ENCODE peak calls at places on chromosomes 4 and X, in six cellular contexts. I is colonic mucosa, T is foreskin fibroblast, H is WTC11, U is HFFc6, N is SK-N-SH. R is an unnamed sample.
A peak's percentile ranks its signal among the peaks of the same experiment; 100 is the strongest.

GRCh38 chr4:180281726-180282125 is 1961.5 kb upstream of the TENM3 start:
- DNase-seq in I (no peak), T (no peak), H (no peak), U (no peak), N (no peak), R (peak; percentile 59)

GRCh38 chr4:53863731-53864130 is 200.7 kb downstream of the CHIC2 start:
- DNase-seq in I (no peak), T (peak; percentile 23), H (no peak), U (no peak), N (no peak), R (peak; percentile 7)

GRCh38 chr4:56701644-56702043 is 20.5 kb upstream of the HOPX start:
- DNase-seq in I (no peak), T (no peak), H (no peak), U (no peak), N (no peak), R (no peak)

GRCh38 chrX:131854586-131854985 is 168.5 kb upstream of the STK26 start:
- DNase-seq in I (no peak), T (no peak), H (no peak), U (no peak), N (no peak), R (no peak)

GRCh38 chr4:159283697-159284492 is 181.0 kb downstream of the RAPGEF2 start:
- DNase-seq in I (no peak), T (peak; percentile 68), H (no peak), U (peak; percentile 67), N (no peak), R (no peak)

GRCh38 chr4:43525646-43526045 is 633.1 kb downstream of the GRXCR1 start:
- DNase-seq in I (no peak), T (no peak), H (no peak), U (no peak), N (no peak), R (no peak)

GRCh38 chr4:99998062-99998880 is 48.2 kb upstream of the H2AZ1 start:
- DNase-seq in I (no peak), T (peak; percentile 21), H (no peak), U (peak; percentile 61), N (peak; percentile 27), R (no peak)

GRCh38 chr4:184384056-184384809 is 90.1 kb downstream of the IRF2 start:
- DNase-seq in I (peak; percentile 63), T (peak; percentile 91), H (no peak), U (peak; percentile 67), N (no peak), R (no peak)

GRCh38 chr4:8345053-8345945 is 75.7 kb downstream of the HTRA3 start:
- DNase-seq in I (no peak), T (no peak), H (no peak), U (no peak), N (no peak), R (no peak)

GRCh38 chr4:85747871-85748491 is 273.0 kb downstream of the ARHGAP24 start:
- DNase-seq in I (peak; percentile 43), T (peak; percentile 55), H (peak; percentile 19), U (peak; percentile 76), N (peak; percentile 44), R (peak; percentile 48)

GRCh38 chrX:134236690-134237362 is at the start of gene CCDC160:
- DNase-seq in I (peak; percentile 25), T (no peak), H (peak; percentile 79), U (no peak), N (peak; percentile 82), R (peak; percentile 65)

GRCh38 chrX:37509349-37509748 is 62.1 kb upstream of the LANCL3 start:
- DNase-seq in I (no peak), T (no peak), H (no peak), U (no peak), N (no peak), R (no peak)

GRCh38 chr4:114078636-114079035 is 99.2 kb upstream of the ARSJ start:
- DNase-seq in I (no peak), T (peak; percentile 50), H (no peak), U (peak; percentile 0), N (no peak), R (no peak)

GRCh38 chrX:111410451-111410850 is 1.5 kb downstream of the DCX start:
- DNase-seq in I (no peak), T (no peak), H (no peak), U (no peak), N (peak; percentile 17), R (peak; percentile 32)

GRCh38 chr4:1602621-1603412 is 81.3 kb downstream of the FAM53A start:
- DNase-seq in I (no peak), T (no peak), H (no peak), U (no peak), N (no peak), R (no peak)

GRCh38 chrX:4622768-4623167 is 909.3 kb upstream of the PRKX start:
- DNase-seq in I (no peak), T (no peak), H (no peak), U (no peak), N (no peak), R (no peak)

GRCh38 chrX:142089193-142089592 is 115.9 kb downstream of the MAGEC2 start:
- DNase-seq in I (no peak), T (no peak), H (no peak), U (peak; percentile 40), N (peak; percentile 1), R (no peak)

GRCh38 chrX:74133156-74133796 is 170.7 kb upstream of the ZCCHC13 start:
- DNase-seq in I (peak; percentile 27), T (peak; percentile 28), H (no peak), U (peak; percentile 59), N (peak; percentile 63), R (peak; percentile 12)

GRCh38 chr4:130422255-130422654 is 1326.3 kb downstream of the C4orf33 start:
- DNase-seq in I (no peak), T (no peak), H (no peak), U (no peak), N (no peak), R (no peak)

GRCh38 chr4:188201851-188202250 is 62.6 kb downstream of the TRIML1 start:
- DNase-seq in I (no peak), T (no peak), H (no peak), U (no peak), N (no peak), R (no peak)

GRCh38 chr4:10698172-10698571 is 13.6 kb upstream of the CLNK start:
- DNase-seq in I (no peak), T (no peak), H (no peak), U (no peak), N (no peak), R (no peak)

GRCh38 chr4:1216869-1217294 is 32.0 kb downstream of the CTBP1 start:
- DNase-seq in I (no peak), T (no peak), H (no peak), U (no peak), N (no peak), R (no peak)

GRCh38 chr4:38943355-38943754 is 75.7 kb downstream of the FAM114A1 start:
- DNase-seq in I (peak; percentile 45), T (no peak), H (no peak), U (no peak), N (peak; percentile 73), R (peak; percentile 76)

GRCh38 chr4:38678078-38678477 is 14.1 kb downstream of the KLF3 start:
- DNase-seq in I (no peak), T (peak; percentile 94), H (no peak), U (peak; percentile 88), N (no peak), R (no peak)

GRCh38 chr4:92634891-92635290 is 331.1 kb downstream of the GRID2 start:
- DNase-seq in I (no peak), T (no peak), H (no peak), U (no peak), N (no peak), R (no peak)

GRCh38 chr4:26583538-26583864 is 383 bp upstream of the TBC1D19 start:
- DNase-seq in I (no peak), T (no peak), H (no peak), U (no peak), N (no peak), R (no peak)

GRCh38 chr4:47913858-47914218 is 545 bp downstream of the NFXL1 start:
- DNase-seq in I (peak; percentile 63), T (no peak), H (peak; percentile 60), U (no peak), N (no peak), R (peak; percentile 36)

DNA sequence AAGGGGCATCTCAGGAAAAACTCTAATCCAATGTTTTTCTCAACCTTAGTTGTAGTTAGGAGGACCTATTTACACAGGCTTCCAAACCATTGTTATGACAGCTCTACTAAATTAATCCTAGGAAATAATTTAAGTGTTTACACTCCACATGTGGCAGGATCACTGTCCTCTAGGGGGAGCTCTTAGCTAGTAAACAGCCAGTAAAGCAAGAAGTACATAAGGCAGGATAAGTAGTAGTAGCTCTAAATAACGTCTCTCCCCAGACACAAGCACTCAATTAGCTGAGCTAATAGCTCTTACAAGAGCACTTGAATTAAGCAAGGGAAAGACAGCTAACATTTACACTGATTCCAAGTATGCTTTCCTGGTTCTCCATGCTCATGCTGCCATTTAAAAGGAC is 37.3 kb downstream of the NUDT11 start:
- DNase-seq in I (peak; percentile 21), T (peak; percentile 4), H (peak; percentile 19), U (peak; percentile 8), N (no peak), R (peak; percentile 24)
- TF ChIP-seq CTCF in I (peak; percentile 16), T (peak; percentile 34), H (peak; percentile 45), U (peak; percentile 71), N (peak; percentile 65), R (peak; percentile 55)

GRCh38 chrX:34341258-34341657 is 209.1 kb upstream of the FAM47A start:
- DNase-seq in I (no peak), T (no peak), H (no peak), U (no peak), N (no peak), R (no peak)
- TF ChIP-seq CTCF in I (no peak), T (no peak), H (no peak), U (no peak), N (no peak), R (no peak)

DNA sequence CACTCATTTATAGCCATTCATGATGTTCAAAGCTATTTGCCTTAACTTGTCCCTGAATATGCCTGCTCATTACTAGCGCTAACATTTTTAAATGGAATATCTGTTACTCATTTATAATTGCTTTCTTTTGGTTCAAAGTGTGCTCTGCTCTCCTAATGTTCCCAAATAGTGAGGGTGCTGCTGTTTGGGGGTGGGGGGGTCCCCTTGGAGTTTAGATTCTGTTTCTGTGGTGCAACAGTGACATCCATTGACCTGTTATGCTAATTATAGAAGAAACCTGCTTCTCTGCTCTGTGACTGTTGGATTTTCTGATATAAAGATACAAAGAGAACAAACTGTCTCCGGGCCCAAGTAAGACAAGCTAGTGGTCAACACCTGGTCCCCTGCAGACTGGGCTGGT is 222.4 kb downstream of the SHROOM3 start:
- DNase-seq in I (no peak), T (no peak), H (no peak), U (peak; percentile 19), N (no peak), R (no peak)
- TF ChIP-seq CTCF in I (no peak), T (no peak), H (no peak), U (peak; percentile 42), N (peak; percentile 37), R (no peak)

GRCh38 chr4:95469617-95470016 is 79.2 kb downstream of the UNC5C start:
- DNase-seq in I (no peak), T (no peak), H (no peak), U (no peak), N (no peak), R (no peak)

GRCh38 chr4:95466791-95467190 is 82.0 kb downstream of the UNC5C start:
- DNase-seq in I (no peak), T (no peak), H (no peak), U (no peak), N (no peak), R (peak; percentile 31)

GRCh38 chr4:95472538-95472937 is 76.2 kb downstream of the UNC5C start:
- DNase-seq in I (no peak), T (no peak), H (no peak), U (no peak), N (no peak), R (no peak)

GRCh38 chr4:95465010-95465409 is 83.8 kb downstream of the UNC5C start:
- DNase-seq in I (no peak), T (no peak), H (no peak), U (no peak), N (no peak), R (no peak)

GRCh38 chr4:95470622-95471021 is 78.2 kb downstream of the UNC5C start:
- DNase-seq in I (no peak), T (no peak), H (no peak), U (no peak), N (no peak), R (no peak)
- TF ChIP-seq CTCF in I (no peak), T (no peak), H (no peak), U (no peak), N (no peak), R (no peak)

R was measured in BE2C.